ENCODE peak calls at places on chromosomes 1 and 21, in eight cellular contexts. One of them, this sample, is unnamed.

GRCh38 chr1:236395780-236396664 is 1.9 kb downstream of the EDARADD start:
- DNase-seq in A549: no peak
- DNase-seq in T-helper 2 cell: no peak
- DNase-seq in omental fat pad: no peak
- DNase-seq in neural progenitor cell: peak; percentile 47
- DNase-seq in NCI-H187: no peak
- DNase-seq in NCI-H1105: no peak
- DNase-seq in C1 segment of cervical spinal cord: no peak
- DNase-seq in this sample: no peak

GRCh38 chr1:213110349-213111300 is 59.6 kb downstream of the RPS6KC1 start:
- DNase-seq in NCI-H187: no peak
- DNase-seq in neural progenitor cell: peak; percentile 2
- DNase-seq in omental fat pad: no peak
- DNase-seq in C1 segment of cervical spinal cord: no peak
- DNase-seq in T-helper 2 cell: no peak
- DNase-seq in NCI-H1105: no peak
- DNase-seq in A549: no peak
- DNase-seq in this sample: no peak

GRCh38 chr21:31446206-31446900 is 102.3 kb upstream of the TIAM1 start:
- DNase-seq in T-helper 2 cell: no peak
- DNase-seq in NCI-H1105: no peak
- DNase-seq in A549: no peak
- DNase-seq in NCI-H187: no peak
- DNase-seq in neural progenitor cell: no peak
- DNase-seq in omental fat pad: no peak
- DNase-seq in C1 segment of cervical spinal cord: peak; percentile 4
- DNase-seq in this sample: no peak

GRCh38 chr21:15725949-15726348 is 3.8 kb upstream of the USP25 start:
- DNase-seq in A549: no peak
- DNase-seq in NCI-H187: no peak
- DNase-seq in neural progenitor cell: no peak
- DNase-seq in omental fat pad: no peak
- DNase-seq in T-helper 2 cell: no peak
- DNase-seq in C1 segment of cervical spinal cord: no peak
- DNase-seq in NCI-H1105: no peak
- DNase-seq in this sample: no peak

GRCh38 chr1:15943515-15944307 is 32.2 kb downstream of the ZBTB17 start:
- DNase-seq in omental fat pad: no peak
- DNase-seq in NCI-H1105: no peak
- DNase-seq in C1 segment of cervical spinal cord: no peak
- DNase-seq in NCI-H187: no peak
- DNase-seq in A549: no peak
- DNase-seq in neural progenitor cell: no peak
- DNase-seq in T-helper 2 cell: no peak
- DNase-seq in this sample: no peak

GRCh38 chr1:61055110-61055614 is 27.2 kb upstream of the NFIA start:
- DNase-seq in A549: no peak
- DNase-seq in T-helper 2 cell: no peak
- DNase-seq in C1 segment of cervical spinal cord: no peak
- DNase-seq in NCI-H1105: peak; percentile 37
- DNase-seq in omental fat pad: no peak
- DNase-seq in neural progenitor cell: no peak
- DNase-seq in NCI-H187: no peak
- DNase-seq in this sample: no peak

GRCh38 chr21:15276243-15276642 is 211.4 kb upstream of the NRIP1 start:
- DNase-seq in NCI-H1105: no peak
- DNase-seq in omental fat pad: no peak
- DNase-seq in neural progenitor cell: no peak
- DNase-seq in NCI-H187: no peak
- DNase-seq in T-helper 2 cell: no peak
- DNase-seq in A549: no peak
- DNase-seq in C1 segment of cervical spinal cord: no peak
- DNase-seq in this sample: no peak

GRCh38 chr1:19797827-19798226 is 1.9 kb downstream of the TMCO4 start:
- DNase-seq in C1 segment of cervical spinal cord: no peak
- DNase-seq in A549: no peak
- DNase-seq in NCI-H1105: no peak
- DNase-seq in NCI-H187: no peak
- DNase-seq in neural progenitor cell: no peak
- DNase-seq in omental fat pad: no peak
- DNase-seq in T-helper 2 cell: no peak
- DNase-seq in this sample: no peak

GRCh38 chr1:44604167-44604955 is 69.9 kb downstream of the TMEM53 start:
- DNase-seq in C1 segment of cervical spinal cord: no peak
- DNase-seq in NCI-H1105: no peak
- DNase-seq in omental fat pad: no peak
- DNase-seq in neural progenitor cell: no peak
- DNase-seq in NCI-H187: no peak
- DNase-seq in T-helper 2 cell: no peak
- DNase-seq in A549: no peak
- DNase-seq in this sample: no peak

GRCh38 chr1:24318238-24318987 is 744 bp upstream of the GRHL3 start:
- DNase-seq in NCI-H187: no peak
- DNase-seq in A549: no peak
- DNase-seq in neural progenitor cell: no peak
- DNase-seq in C1 segment of cervical spinal cord: peak; percentile 29
- DNase-seq in omental fat pad: no peak
- DNase-seq in NCI-H1105: no peak
- DNase-seq in T-helper 2 cell: no peak
- DNase-seq in this sample: no peak

GRCh38 chr21:43766734-43767497 is 9.2 kb downstream of the CSTB start:
- DNase-seq in NCI-H1105: no peak
- DNase-seq in NCI-H187: no peak
- DNase-seq in A549: peak; percentile 67
- DNase-seq in C1 segment of cervical spinal cord: no peak
- DNase-seq in T-helper 2 cell: no peak
- DNase-seq in omental fat pad: no peak
- DNase-seq in neural progenitor cell: no peak
- DNase-seq in this sample: no peak

GRCh38 chr1:224431726-224432125 is 2.9 kb downstream of the WDR26 start:
- DNase-seq in omental fat pad: no peak
- DNase-seq in NCI-H1105: no peak
- DNase-seq in C1 segment of cervical spinal cord: no peak
- DNase-seq in A549: no peak
- DNase-seq in T-helper 2 cell: no peak
- DNase-seq in neural progenitor cell: no peak
- DNase-seq in NCI-H187: no peak
- DNase-seq in this sample: no peak